ENCODE peak calls at places on chromosomes 11 and 22, in six cellular contexts. V is stimulated activated CD8-positive, alpha-beta memory T cell treated with anti-CD3 and anti-CD28 coated beads, Interleukin-7, amount 100 ng/mL, for 1 hour; W is SJSA1; Y is NCI-H1092; E is kidney; S is GM10248. B is an unnamed sample.

GRCh38 chr11:64996710-64997380 is at the start of gene BATF2:
- DNase-seq in V (no peak), W (peak; percentile 77), Y (peak; percentile 61), E (peak; percentile 93), S (peak; percentile 62), B (peak; percentile 86)

GRCh38 chr11:295351-296205 is 3.7 kb downstream of the IFITM5 start:
- DNase-seq in V (no peak), W (no peak), Y (no peak), E (peak; percentile 61), S (no peak), B (no peak)

GRCh38 chr11:69700278-69701140 is 3.3 kb downstream of the FGF19 start:
- DNase-seq in V (no peak), W (peak; percentile 99), Y (peak; percentile 83), E (peak; percentile 92), S (no peak), B (peak; percentile 90)

GRCh38 chr11:112453601-112454577 is 193.2 kb upstream of the PLET1 start:
- DNase-seq in V (no peak), W (peak; percentile 41), Y (no peak), E (no peak), S (peak; percentile 33), B (peak; percentile 19)

GRCh38 chr22:29216011-29216872 is 10.5 kb downstream of the EMID1 start:
- DNase-seq in V (no peak), W (no peak), Y (no peak), E (peak; percentile 51), S (no peak), B (no peak)

GRCh38 chr11:12754582-12755250 is 80.5 kb downstream of the TEAD1 start:
- DNase-seq in V (no peak), W (no peak), Y (no peak), E (no peak), S (no peak), B (no peak)

GRCh38 chr11:62018978-62019664 is 51.7 kb upstream of the FTH1 start:
- DNase-seq in V (no peak), W (no peak), Y (no peak), E (no peak), S (no peak), B (no peak)

GRCh38 chr11:67441731-67442401 is 1.4 kb downstream of the CORO1B start:
- DNase-seq in V (no peak), W (no peak), Y (no peak), E (peak; percentile 80), S (no peak), B (no peak)

GRCh38 chr11:65417221-65417701 is 5.3 kb upstream of the NEAT1 start:
- DNase-seq in V (no peak), W (no peak), Y (no peak), E (peak; percentile 84), S (no peak), B (no peak)

GRCh38 chr11:117679464-117679863 is 117.6 kb downstream of the DSCAML1 start:
- DNase-seq in V (no peak), W (no peak), Y (no peak), E (no peak), S (no peak), B (no peak)

GRCh38 chr22:49368976-49369725 is 458.5 kb downstream of the BRD1 start:
- DNase-seq in V (no peak), W (no peak), Y (no peak), E (peak; percentile 80), S (no peak), B (peak; percentile 9)

GRCh38 chr11:44199298-44199697 is 103.8 kb downstream of the EXT2 start:
- DNase-seq in V (no peak), W (no peak), Y (peak; percentile 22), E (no peak), S (no peak), B (no peak)

GRCh38 chr11:77249427-77249826 is 52.1 kb downstream of the GDPD4 start:
- DNase-seq in V (no peak), W (no peak), Y (no peak), E (no peak), S (no peak), B (no peak)